ENCODE peak calls at places on chromosome 12, in ten cellular contexts. One of them, this sample, is unnamed.

GRCh38 chr12:2886768-2887450 is 3.8 kb upstream of the TULP3 start:
- DNase-seq in occipital lobe: no peak
- DNase-seq in A172: no peak
- DNase-seq in HS-27A: no peak
- DNase-seq in stimulated activated CD8-positive, alpha-beta memory T cell treated with anti-CD3 and anti-CD28 coated beads, Interleukin-4, amount 100 ng/mL, for 24 hours: no peak
- DNase-seq in Calu3: no peak
- DNase-seq in NCI-H774: no peak
- DNase-seq in activated T-cell treated with anti-CD3 and anti-CD28 coated beads for 48 hours: no peak
- DNase-seq in activated CD4-positive, alpha-beta T cell treated with anti-CD3 and anti-CD28 coated beads for 1 hour: no peak
- DNase-seq in T-helper 9 cell: no peak
- DNase-seq in this sample: no peak

GRCh38 chr12:39047539-39048078 is 142.2 kb upstream of the CPNE8 start:
- DNase-seq in occipital lobe: no peak
- DNase-seq in A172: no peak
- DNase-seq in HS-27A: no peak
- DNase-seq in stimulated activated CD8-positive, alpha-beta memory T cell treated with anti-CD3 and anti-CD28 coated beads, Interleukin-4, amount 100 ng/mL, for 24 hours: no peak
- DNase-seq in Calu3: no peak
- DNase-seq in NCI-H774: no peak
- DNase-seq in activated T-cell treated with anti-CD3 and anti-CD28 coated beads for 48 hours: no peak
- DNase-seq in activated CD4-positive, alpha-beta T cell treated with anti-CD3 and anti-CD28 coated beads for 1 hour: no peak
- DNase-seq in T-helper 9 cell: no peak
- DNase-seq in this sample: no peak

GRCh38 chr12:52278530-52278929 is 4.1 kb downstream of the KRT86 start:
- DNase-seq in occipital lobe: no peak
- DNase-seq in A172: no peak
- DNase-seq in HS-27A: no peak
- DNase-seq in stimulated activated CD8-positive, alpha-beta memory T cell treated with anti-CD3 and anti-CD28 coated beads, Interleukin-4, amount 100 ng/mL, for 24 hours: no peak
- DNase-seq in Calu3: no peak
- DNase-seq in NCI-H774: no peak
- DNase-seq in activated T-cell treated with anti-CD3 and anti-CD28 coated beads for 48 hours: no peak
- DNase-seq in activated CD4-positive, alpha-beta T cell treated with anti-CD3 and anti-CD28 coated beads for 1 hour: no peak
- DNase-seq in T-helper 9 cell: no peak
- DNase-seq in this sample: no peak

GRCh38 chr12:19189522-19189921 is 60.0 kb downstream of the PLEKHA5 start:
- DNase-seq in occipital lobe: no peak
- DNase-seq in A172: no peak
- DNase-seq in HS-27A: no peak
- DNase-seq in stimulated activated CD8-positive, alpha-beta memory T cell treated with anti-CD3 and anti-CD28 coated beads, Interleukin-4, amount 100 ng/mL, for 24 hours: no peak
- DNase-seq in Calu3: no peak
- DNase-seq in NCI-H774: no peak
- DNase-seq in activated T-cell treated with anti-CD3 and anti-CD28 coated beads for 48 hours: no peak
- DNase-seq in activated CD4-positive, alpha-beta T cell treated with anti-CD3 and anti-CD28 coated beads for 1 hour: no peak
- DNase-seq in T-helper 9 cell: no peak
- DNase-seq in this sample: no peak

GRCh38 chr12:92955997-92956663 is 27.0 kb upstream of the EEA1 start:
- DNase-seq in occipital lobe: no peak
- DNase-seq in A172: no peak
- DNase-seq in HS-27A: no peak
- DNase-seq in stimulated activated CD8-positive, alpha-beta memory T cell treated with anti-CD3 and anti-CD28 coated beads, Interleukin-4, amount 100 ng/mL, for 24 hours: no peak
- DNase-seq in Calu3: no peak
- DNase-seq in NCI-H774: no peak
- DNase-seq in activated T-cell treated with anti-CD3 and anti-CD28 coated beads for 48 hours: no peak
- DNase-seq in activated CD4-positive, alpha-beta T cell treated with anti-CD3 and anti-CD28 coated beads for 1 hour: no peak
- DNase-seq in T-helper 9 cell: no peak
- DNase-seq in this sample: no peak

GRCh38 chr12:109739747-109740693 is 26.4 kb downstream of the FAM222A start:
- DNase-seq in occipital lobe: no peak
- DNase-seq in A172: no peak
- DNase-seq in HS-27A: no peak
- DNase-seq in stimulated activated CD8-positive, alpha-beta memory T cell treated with anti-CD3 and anti-CD28 coated beads, Interleukin-4, amount 100 ng/mL, for 24 hours: no peak
- DNase-seq in Calu3: no peak
- DNase-seq in NCI-H774: no peak
- DNase-seq in activated T-cell treated with anti-CD3 and anti-CD28 coated beads for 48 hours: no peak
- DNase-seq in activated CD4-positive, alpha-beta T cell treated with anti-CD3 and anti-CD28 coated beads for 1 hour: no peak
- DNase-seq in T-helper 9 cell: no peak
- DNase-seq in this sample: no peak

GRCh38 chr12:108806921-108807320 is 50.5 kb downstream of the SSH1 start:
- DNase-seq in occipital lobe: no peak
- DNase-seq in A172: no peak
- DNase-seq in HS-27A: no peak
- DNase-seq in stimulated activated CD8-positive, alpha-beta memory T cell treated with anti-CD3 and anti-CD28 coated beads, Interleukin-4, amount 100 ng/mL, for 24 hours: no peak
- DNase-seq in Calu3: no peak
- DNase-seq in NCI-H774: no peak
- DNase-seq in activated T-cell treated with anti-CD3 and anti-CD28 coated beads for 48 hours: no peak
- DNase-seq in activated CD4-positive, alpha-beta T cell treated with anti-CD3 and anti-CD28 coated beads for 1 hour: no peak
- DNase-seq in T-helper 9 cell: no peak
- DNase-seq in this sample: no peak

GRCh38 chr12:46773537-46773936 is 52.3 kb downstream of the SLC38A4 start:
- DNase-seq in occipital lobe: no peak
- DNase-seq in A172: no peak
- DNase-seq in HS-27A: no peak
- DNase-seq in stimulated activated CD8-positive, alpha-beta memory T cell treated with anti-CD3 and anti-CD28 coated beads, Interleukin-4, amount 100 ng/mL, for 24 hours: no peak
- DNase-seq in Calu3: no peak
- DNase-seq in NCI-H774: no peak
- DNase-seq in activated T-cell treated with anti-CD3 and anti-CD28 coated beads for 48 hours: no peak
- DNase-seq in activated CD4-positive, alpha-beta T cell treated with anti-CD3 and anti-CD28 coated beads for 1 hour: no peak
- DNase-seq in T-helper 9 cell: no peak
- DNase-seq in this sample: no peak

GRCh38 chr12:25864287-25864686 is 94.2 kb upstream of the RASSF8 start:
- DNase-seq in occipital lobe: no peak
- DNase-seq in A172: peak
- DNase-seq in HS-27A: no peak
- DNase-seq in stimulated activated CD8-positive, alpha-beta memory T cell treated with anti-CD3 and anti-CD28 coated beads, Interleukin-4, amount 100 ng/mL, for 24 hours: no peak
- DNase-seq in Calu3: no peak
- DNase-seq in NCI-H774: no peak
- DNase-seq in activated T-cell treated with anti-CD3 and anti-CD28 coated beads for 48 hours: no peak
- DNase-seq in activated CD4-positive, alpha-beta T cell treated with anti-CD3 and anti-CD28 coated beads for 1 hour: no peak
- DNase-seq in T-helper 9 cell: no peak
- DNase-seq in this sample: no peak

GRCh38 chr12:78385541-78385940 is 479.0 kb upstream of the SYT1 start:
- DNase-seq in occipital lobe: no peak
- DNase-seq in A172: no peak
- DNase-seq in HS-27A: no peak
- DNase-seq in stimulated activated CD8-positive, alpha-beta memory T cell treated with anti-CD3 and anti-CD28 coated beads, Interleukin-4, amount 100 ng/mL, for 24 hours: no peak
- DNase-seq in Calu3: no peak
- DNase-seq in NCI-H774: no peak
- DNase-seq in activated T-cell treated with anti-CD3 and anti-CD28 coated beads for 48 hours: no peak
- DNase-seq in activated CD4-positive, alpha-beta T cell treated with anti-CD3 and anti-CD28 coated beads for 1 hour: no peak
- DNase-seq in T-helper 9 cell: no peak
- DNase-seq in this sample: no peak

GRCh38 chr12:4388032-4388431 is 8.5 kb upstream of the FGF23 start:
- DNase-seq in occipital lobe: no peak
- DNase-seq in A172: no peak
- DNase-seq in HS-27A: no peak
- DNase-seq in stimulated activated CD8-positive, alpha-beta memory T cell treated with anti-CD3 and anti-CD28 coated beads, Interleukin-4, amount 100 ng/mL, for 24 hours: no peak
- DNase-seq in Calu3: no peak
- DNase-seq in NCI-H774: no peak
- DNase-seq in activated T-cell treated with anti-CD3 and anti-CD28 coated beads for 48 hours: no peak
- DNase-seq in activated CD4-positive, alpha-beta T cell treated with anti-CD3 and anti-CD28 coated beads for 1 hour: no peak
- DNase-seq in T-helper 9 cell: no peak
- DNase-seq in this sample: no peak